ENCODE peak calls at places on chromosomes 7 and 10, in ten cellular contexts. One of them, this sample, is unnamed.

GRCh38 chr10:22997102-22997501 is 69.2 kb downstream of the ARMC3 start:
- DNase-seq in head of caudate nucleus: no peak
- DNase-seq in activated gamma-delta T cell treated with anti-CD3 and anti-CD28 coated beads, Interleukin-2, amount 50 U/mL, for 16 hours: no peak
- DNase-seq in stimulated activated naive CD8-positive, alpha-beta T cell treated with anti-CD3 and anti-CD28 coated beads, Interleukin-15, Interleukin-2, amounts not matched to agents 100 U/mL and 50 U/mL, for 24 hours: no peak
- DNase-seq in epithelial cell of esophagus: peak; percentile 37
- DNase-seq in T-helper 9 cell: no peak
- DNase-seq in endodermal cell: peak; percentile 78
- DNase-seq in Caki2: peak; percentile 7
- DNase-seq in activated CD4-positive, alpha-beta T cell treated with anti-CD3 and anti-CD28 coated beads, Interleukin-2, amount 50 U/mL, for 24 hours: no peak
- DNase-seq in stimulated activated CD4-positive, alpha-beta T cell treated with anti-CD3 and anti-CD28 coated beads, Interleukin-2, amount 100 ng/mL, for 48 hours: no peak
- DNase-seq in this sample: peak; percentile 20

GRCh38 chr10:19310121-19310520 is 261.5 kb downstream of the MALRD1 start:
- DNase-seq in epithelial cell of esophagus: peak; percentile 24
- DNase-seq in T-helper 9 cell: no peak
- DNase-seq in activated gamma-delta T cell treated with anti-CD3 and anti-CD28 coated beads, Interleukin-2, amount 50 U/mL, for 16 hours: no peak
- DNase-seq in Caki2: no peak
- DNase-seq in stimulated activated naive CD8-positive, alpha-beta T cell treated with anti-CD3 and anti-CD28 coated beads, Interleukin-15, Interleukin-2, amounts not matched to agents 100 U/mL and 50 U/mL, for 24 hours: no peak
- DNase-seq in activated CD4-positive, alpha-beta T cell treated with anti-CD3 and anti-CD28 coated beads, Interleukin-2, amount 50 U/mL, for 24 hours: no peak
- DNase-seq in head of caudate nucleus: no peak
- DNase-seq in stimulated activated CD4-positive, alpha-beta T cell treated with anti-CD3 and anti-CD28 coated beads, Interleukin-2, amount 100 ng/mL, for 48 hours: no peak
- DNase-seq in endodermal cell: no peak
- DNase-seq in this sample: no peak

GRCh38 chr10:132693676-132694075 is 92.3 kb downstream of the NKX6-2 start:
- DNase-seq in endodermal cell: no peak
- DNase-seq in stimulated activated CD4-positive, alpha-beta T cell treated with anti-CD3 and anti-CD28 coated beads, Interleukin-2, amount 100 ng/mL, for 48 hours: no peak
- DNase-seq in stimulated activated naive CD8-positive, alpha-beta T cell treated with anti-CD3 and anti-CD28 coated beads, Interleukin-15, Interleukin-2, amounts not matched to agents 100 U/mL and 50 U/mL, for 24 hours: no peak
- DNase-seq in T-helper 9 cell: no peak
- DNase-seq in Caki2: no peak
- DNase-seq in head of caudate nucleus: no peak
- DNase-seq in activated gamma-delta T cell treated with anti-CD3 and anti-CD28 coated beads, Interleukin-2, amount 50 U/mL, for 16 hours: no peak
- DNase-seq in activated CD4-positive, alpha-beta T cell treated with anti-CD3 and anti-CD28 coated beads, Interleukin-2, amount 50 U/mL, for 24 hours: no peak
- DNase-seq in epithelial cell of esophagus: no peak
- DNase-seq in this sample: no peak

GRCh38 chr7:84712326-84712725 is 474.5 kb downstream of the SEMA3D start:
- DNase-seq in T-helper 9 cell: no peak
- DNase-seq in activated gamma-delta T cell treated with anti-CD3 and anti-CD28 coated beads, Interleukin-2, amount 50 U/mL, for 16 hours: no peak
- DNase-seq in head of caudate nucleus: no peak
- DNase-seq in stimulated activated CD4-positive, alpha-beta T cell treated with anti-CD3 and anti-CD28 coated beads, Interleukin-2, amount 100 ng/mL, for 48 hours: no peak
- DNase-seq in epithelial cell of esophagus: no peak
- DNase-seq in stimulated activated naive CD8-positive, alpha-beta T cell treated with anti-CD3 and anti-CD28 coated beads, Interleukin-15, Interleukin-2, amounts not matched to agents 100 U/mL and 50 U/mL, for 24 hours: no peak
- DNase-seq in endodermal cell: no peak
- DNase-seq in Caki2: no peak
- DNase-seq in activated CD4-positive, alpha-beta T cell treated with anti-CD3 and anti-CD28 coated beads, Interleukin-2, amount 50 U/mL, for 24 hours: no peak
- DNase-seq in this sample: no peak

GRCh38 chr10:96758423-96758822 is 38.1 kb upstream of the PIK3AP1 start:
- DNase-seq in Caki2: no peak
- DNase-seq in T-helper 9 cell: no peak
- DNase-seq in stimulated activated naive CD8-positive, alpha-beta T cell treated with anti-CD3 and anti-CD28 coated beads, Interleukin-15, Interleukin-2, amounts not matched to agents 100 U/mL and 50 U/mL, for 24 hours: no peak
- DNase-seq in head of caudate nucleus: no peak
- DNase-seq in epithelial cell of esophagus: no peak
- DNase-seq in activated gamma-delta T cell treated with anti-CD3 and anti-CD28 coated beads, Interleukin-2, amount 50 U/mL, for 16 hours: no peak
- DNase-seq in endodermal cell: no peak
- DNase-seq in activated CD4-positive, alpha-beta T cell treated with anti-CD3 and anti-CD28 coated beads, Interleukin-2, amount 50 U/mL, for 24 hours: no peak
- DNase-seq in stimulated activated CD4-positive, alpha-beta T cell treated with anti-CD3 and anti-CD28 coated beads, Interleukin-2, amount 100 ng/mL, for 48 hours: no peak
- DNase-seq in this sample: no peak

GRCh38 chr7:157522954-157523353 is 186.2 kb downstream of the DNAJB6 start:
- DNase-seq in endodermal cell: peak; percentile 40
- DNase-seq in T-helper 9 cell: no peak
- DNase-seq in head of caudate nucleus: no peak
- DNase-seq in stimulated activated naive CD8-positive, alpha-beta T cell treated with anti-CD3 and anti-CD28 coated beads, Interleukin-15, Interleukin-2, amounts not matched to agents 100 U/mL and 50 U/mL, for 24 hours: no peak
- DNase-seq in Caki2: no peak
- DNase-seq in epithelial cell of esophagus: no peak
- DNase-seq in activated gamma-delta T cell treated with anti-CD3 and anti-CD28 coated beads, Interleukin-2, amount 50 U/mL, for 16 hours: no peak
- DNase-seq in activated CD4-positive, alpha-beta T cell treated with anti-CD3 and anti-CD28 coated beads, Interleukin-2, amount 50 U/mL, for 24 hours: no peak
- DNase-seq in stimulated activated CD4-positive, alpha-beta T cell treated with anti-CD3 and anti-CD28 coated beads, Interleukin-2, amount 100 ng/mL, for 48 hours: no peak
- DNase-seq in this sample: no peak

GRCh38 chr10:120347644-120348043 is 109.4 kb upstream of the PLPP4 start:
- DNase-seq in stimulated activated naive CD8-positive, alpha-beta T cell treated with anti-CD3 and anti-CD28 coated beads, Interleukin-15, Interleukin-2, amounts not matched to agents 100 U/mL and 50 U/mL, for 24 hours: no peak
- DNase-seq in activated CD4-positive, alpha-beta T cell treated with anti-CD3 and anti-CD28 coated beads, Interleukin-2, amount 50 U/mL, for 24 hours: no peak
- DNase-seq in T-helper 9 cell: no peak
- DNase-seq in epithelial cell of esophagus: no peak
- DNase-seq in endodermal cell: no peak
- DNase-seq in stimulated activated CD4-positive, alpha-beta T cell treated with anti-CD3 and anti-CD28 coated beads, Interleukin-2, amount 100 ng/mL, for 48 hours: no peak
- DNase-seq in head of caudate nucleus: no peak
- DNase-seq in Caki2: no peak
- DNase-seq in activated gamma-delta T cell treated with anti-CD3 and anti-CD28 coated beads, Interleukin-2, amount 50 U/mL, for 16 hours: no peak
- DNase-seq in this sample: no peak

GRCh38 chr7:86437951-86438450 is 205.7 kb upstream of the GRM3 start:
- DNase-seq in stimulated activated CD4-positive, alpha-beta T cell treated with anti-CD3 and anti-CD28 coated beads, Interleukin-2, amount 100 ng/mL, for 48 hours: no peak
- DNase-seq in activated CD4-positive, alpha-beta T cell treated with anti-CD3 and anti-CD28 coated beads, Interleukin-2, amount 50 U/mL, for 24 hours: no peak
- DNase-seq in T-helper 9 cell: no peak
- DNase-seq in activated gamma-delta T cell treated with anti-CD3 and anti-CD28 coated beads, Interleukin-2, amount 50 U/mL, for 16 hours: no peak
- DNase-seq in Caki2: no peak
- DNase-seq in epithelial cell of esophagus: no peak
- DNase-seq in endodermal cell: no peak
- DNase-seq in head of caudate nucleus: no peak
- DNase-seq in stimulated activated naive CD8-positive, alpha-beta T cell treated with anti-CD3 and anti-CD28 coated beads, Interleukin-15, Interleukin-2, amounts not matched to agents 100 U/mL and 50 U/mL, for 24 hours: no peak
- DNase-seq in this sample: no peak

GRCh38 chr7:2037301-2037804 is 195.4 kb downstream of the MAD1L1 start:
- DNase-seq in head of caudate nucleus: no peak
- DNase-seq in Caki2: no peak
- DNase-seq in activated CD4-positive, alpha-beta T cell treated with anti-CD3 and anti-CD28 coated beads, Interleukin-2, amount 50 U/mL, for 24 hours: no peak
- DNase-seq in activated gamma-delta T cell treated with anti-CD3 and anti-CD28 coated beads, Interleukin-2, amount 50 U/mL, for 16 hours: no peak
- DNase-seq in stimulated activated naive CD8-positive, alpha-beta T cell treated with anti-CD3 and anti-CD28 coated beads, Interleukin-15, Interleukin-2, amounts not matched to agents 100 U/mL and 50 U/mL, for 24 hours: peak; percentile 53
- DNase-seq in endodermal cell: no peak
- DNase-seq in T-helper 9 cell: no peak
- DNase-seq in epithelial cell of esophagus: no peak
- DNase-seq in stimulated activated CD4-positive, alpha-beta T cell treated with anti-CD3 and anti-CD28 coated beads, Interleukin-2, amount 100 ng/mL, for 48 hours: no peak
- DNase-seq in this sample: no peak

GRCh38 chr10:104325436-104326430 is 12.5 kb downstream of the ITPRIP start:
- DNase-seq in epithelial cell of esophagus: no peak
- DNase-seq in activated gamma-delta T cell treated with anti-CD3 and anti-CD28 coated beads, Interleukin-2, amount 50 U/mL, for 16 hours: no peak
- DNase-seq in head of caudate nucleus: no peak
- DNase-seq in stimulated activated naive CD8-positive, alpha-beta T cell treated with anti-CD3 and anti-CD28 coated beads, Interleukin-15, Interleukin-2, amounts not matched to agents 100 U/mL and 50 U/mL, for 24 hours: no peak
- DNase-seq in stimulated activated CD4-positive, alpha-beta T cell treated with anti-CD3 and anti-CD28 coated beads, Interleukin-2, amount 100 ng/mL, for 48 hours: no peak
- DNase-seq in Caki2: no peak
- DNase-seq in activated CD4-positive, alpha-beta T cell treated with anti-CD3 and anti-CD28 coated beads, Interleukin-2, amount 50 U/mL, for 24 hours: no peak
- DNase-seq in T-helper 9 cell: no peak
- DNase-seq in endodermal cell: no peak
- DNase-seq in this sample: no peak

GRCh38 chr7:81725496-81726117 is 44.2 kb downstream of the HGF start:
- DNase-seq in activated CD4-positive, alpha-beta T cell treated with anti-CD3 and anti-CD28 coated beads, Interleukin-2, amount 50 U/mL, for 24 hours: no peak
- DNase-seq in activated gamma-delta T cell treated with anti-CD3 and anti-CD28 coated beads, Interleukin-2, amount 50 U/mL, for 16 hours: no peak
- DNase-seq in epithelial cell of esophagus: no peak
- DNase-seq in Caki2: no peak
- DNase-seq in endodermal cell: no peak
- DNase-seq in T-helper 9 cell: no peak
- DNase-seq in stimulated activated CD4-positive, alpha-beta T cell treated with anti-CD3 and anti-CD28 coated beads, Interleukin-2, amount 100 ng/mL, for 48 hours: no peak
- DNase-seq in stimulated activated naive CD8-positive, alpha-beta T cell treated with anti-CD3 and anti-CD28 coated beads, Interleukin-15, Interleukin-2, amounts not matched to agents 100 U/mL and 50 U/mL, for 24 hours: no peak
- DNase-seq in head of caudate nucleus: no peak
- DNase-seq in this sample: no peak

GRCh38 chr10:115005771-115006170 is 67.8 kb downstream of the TRUB1 start:
- DNase-seq in head of caudate nucleus: no peak
- DNase-seq in stimulated activated naive CD8-positive, alpha-beta T cell treated with anti-CD3 and anti-CD28 coated beads, Interleukin-15, Interleukin-2, amounts not matched to agents 100 U/mL and 50 U/mL, for 24 hours: no peak
- DNase-seq in activated gamma-delta T cell treated with anti-CD3 and anti-CD28 coated beads, Interleukin-2, amount 50 U/mL, for 16 hours: no peak
- DNase-seq in Caki2: no peak
- DNase-seq in T-helper 9 cell: no peak
- DNase-seq in endodermal cell: no peak
- DNase-seq in activated CD4-positive, alpha-beta T cell treated with anti-CD3 and anti-CD28 coated beads, Interleukin-2, amount 50 U/mL, for 24 hours: no peak
- DNase-seq in epithelial cell of esophagus: no peak
- DNase-seq in stimulated activated CD4-positive, alpha-beta T cell treated with anti-CD3 and anti-CD28 coated beads, Interleukin-2, amount 100 ng/mL, for 48 hours: no peak
- DNase-seq in this sample: no peak

GRCh38 chr7:91565499-91566331 is 301.5 kb downstream of the FZD1 start:
- DNase-seq in stimulated activated naive CD8-positive, alpha-beta T cell treated with anti-CD3 and anti-CD28 coated beads, Interleukin-15, Interleukin-2, amounts not matched to agents 100 U/mL and 50 U/mL, for 24 hours: no peak
- DNase-seq in activated gamma-delta T cell treated with anti-CD3 and anti-CD28 coated beads, Interleukin-2, amount 50 U/mL, for 16 hours: no peak
- DNase-seq in endodermal cell: no peak
- DNase-seq in head of caudate nucleus: no peak
- DNase-seq in T-helper 9 cell: no peak
- DNase-seq in epithelial cell of esophagus: peak; percentile 13
- DNase-seq in stimulated activated CD4-positive, alpha-beta T cell treated with anti-CD3 and anti-CD28 coated beads, Interleukin-2, amount 100 ng/mL, for 48 hours: no peak
- DNase-seq in activated CD4-positive, alpha-beta T cell treated with anti-CD3 and anti-CD28 coated beads, Interleukin-2, amount 50 U/mL, for 24 hours: no peak
- DNase-seq in Caki2: no peak
- DNase-seq in this sample: no peak

GRCh38 chr10:100370976-100371706 is 24.1 kb downstream of the SCD start:
- DNase-seq in stimulated activated naive CD8-positive, alpha-beta T cell treated with anti-CD3 and anti-CD28 coated beads, Interleukin-15, Interleukin-2, amounts not matched to agents 100 U/mL and 50 U/mL, for 24 hours: peak; percentile 81
- DNase-seq in epithelial cell of esophagus: peak; percentile 84
- DNase-seq in stimulated activated CD4-positive, alpha-beta T cell treated with anti-CD3 and anti-CD28 coated beads, Interleukin-2, amount 100 ng/mL, for 48 hours: peak; percentile 48
- DNase-seq in head of caudate nucleus: peak; percentile 82
- DNase-seq in Caki2: peak; percentile 90
- DNase-seq in endodermal cell: peak; percentile 92
- DNase-seq in activated CD4-positive, alpha-beta T cell treated with anti-CD3 and anti-CD28 coated beads, Interleukin-2, amount 50 U/mL, for 24 hours: peak; percentile 30
- DNase-seq in T-helper 9 cell: peak; percentile 42
- DNase-seq in activated gamma-delta T cell treated with anti-CD3 and anti-CD28 coated beads, Interleukin-2, amount 50 U/mL, for 16 hours: peak; percentile 32
- DNase-seq in this sample: peak; percentile 95

GRCh38 chr7:151696738-151697514 is 177.2 kb upstream of the RHEB start:
- DNase-seq in stimulated activated naive CD8-positive, alpha-beta T cell treated with anti-CD3 and anti-CD28 coated beads, Interleukin-15, Interleukin-2, amounts not matched to agents 100 U/mL and 50 U/mL, for 24 hours: no peak
- DNase-seq in endodermal cell: peak; percentile 81
- DNase-seq in epithelial cell of esophagus: peak; percentile 58
- DNase-seq in T-helper 9 cell: no peak
- DNase-seq in head of caudate nucleus: no peak
- DNase-seq in Caki2: peak; percentile 44
- DNase-seq in activated gamma-delta T cell treated with anti-CD3 and anti-CD28 coated beads, Interleukin-2, amount 50 U/mL, for 16 hours: no peak
- DNase-seq in activated CD4-positive, alpha-beta T cell treated with anti-CD3 and anti-CD28 coated beads, Interleukin-2, amount 50 U/mL, for 24 hours: no peak
- DNase-seq in stimulated activated CD4-positive, alpha-beta T cell treated with anti-CD3 and anti-CD28 coated beads, Interleukin-2, amount 100 ng/mL, for 48 hours: no peak
- DNase-seq in this sample: peak; percentile 68

GRCh38 chr7:151597541-151597940 is 77.8 kb upstream of the RHEB start:
- DNase-seq in endodermal cell: no peak
- DNase-seq in head of caudate nucleus: no peak
- DNase-seq in stimulated activated CD4-positive, alpha-beta T cell treated with anti-CD3 and anti-CD28 coated beads, Interleukin-2, amount 100 ng/mL, for 48 hours: no peak
- DNase-seq in epithelial cell of esophagus: no peak
- DNase-seq in T-helper 9 cell: no peak
- DNase-seq in stimulated activated naive CD8-positive, alpha-beta T cell treated with anti-CD3 and anti-CD28 coated beads, Interleukin-15, Interleukin-2, amounts not matched to agents 100 U/mL and 50 U/mL, for 24 hours: no peak
- DNase-seq in activated CD4-positive, alpha-beta T cell treated with anti-CD3 and anti-CD28 coated beads, Interleukin-2, amount 50 U/mL, for 24 hours: no peak
- DNase-seq in Caki2: no peak
- DNase-seq in activated gamma-delta T cell treated with anti-CD3 and anti-CD28 coated beads, Interleukin-2, amount 50 U/mL, for 16 hours: no peak
- DNase-seq in this sample: no peak

GRCh38 chr7:78873117-78873516 is 580.4 kb downstream of the MAGI2 start:
- DNase-seq in Caki2: no peak
- DNase-seq in endodermal cell: peak; percentile 80
- DNase-seq in epithelial cell of esophagus: no peak
- DNase-seq in activated gamma-delta T cell treated with anti-CD3 and anti-CD28 coated beads, Interleukin-2, amount 50 U/mL, for 16 hours: no peak
- DNase-seq in stimulated activated CD4-positive, alpha-beta T cell treated with anti-CD3 and anti-CD28 coated beads, Interleukin-2, amount 100 ng/mL, for 48 hours: no peak
- DNase-seq in head of caudate nucleus: no peak
- DNase-seq in activated CD4-positive, alpha-beta T cell treated with anti-CD3 and anti-CD28 coated beads, Interleukin-2, amount 50 U/mL, for 24 hours: no peak
- DNase-seq in stimulated activated naive CD8-positive, alpha-beta T cell treated with anti-CD3 and anti-CD28 coated beads, Interleukin-15, Interleukin-2, amounts not matched to agents 100 U/mL and 50 U/mL, for 24 hours: no peak
- DNase-seq in T-helper 9 cell: no peak
- DNase-seq in this sample: no peak

GRCh38 chr10:33963656-33964175 is 629.2 kb upstream of the NRP1 start:
- DNase-seq in epithelial cell of esophagus: no peak
- DNase-seq in stimulated activated CD4-positive, alpha-beta T cell treated with anti-CD3 and anti-CD28 coated beads, Interleukin-2, amount 100 ng/mL, for 48 hours: no peak
- DNase-seq in stimulated activated naive CD8-positive, alpha-beta T cell treated with anti-CD3 and anti-CD28 coated beads, Interleukin-15, Interleukin-2, amounts not matched to agents 100 U/mL and 50 U/mL, for 24 hours: no peak
- DNase-seq in head of caudate nucleus: no peak
- DNase-seq in activated CD4-positive, alpha-beta T cell treated with anti-CD3 and anti-CD28 coated beads, Interleukin-2, amount 50 U/mL, for 24 hours: no peak
- DNase-seq in Caki2: no peak
- DNase-seq in T-helper 9 cell: no peak
- DNase-seq in endodermal cell: no peak
- DNase-seq in activated gamma-delta T cell treated with anti-CD3 and anti-CD28 coated beads, Interleukin-2, amount 50 U/mL, for 16 hours: no peak
- DNase-seq in this sample: no peak

GRCh38 chr7:82445226-82445625 is 1.6 kb upstream of the CACNA2D1 start:
- DNase-seq in endodermal cell: peak; percentile 61
- DNase-seq in head of caudate nucleus: no peak
- DNase-seq in epithelial cell of esophagus: no peak
- DNase-seq in activated gamma-delta T cell treated with anti-CD3 and anti-CD28 coated beads, Interleukin-2, amount 50 U/mL, for 16 hours: no peak
- DNase-seq in activated CD4-positive, alpha-beta T cell treated with anti-CD3 and anti-CD28 coated beads, Interleukin-2, amount 50 U/mL, for 24 hours: no peak
- DNase-seq in T-helper 9 cell: no peak
- DNase-seq in stimulated activated naive CD8-positive, alpha-beta T cell treated with anti-CD3 and anti-CD28 coated beads, Interleukin-15, Interleukin-2, amounts not matched to agents 100 U/mL and 50 U/mL, for 24 hours: no peak
- DNase-seq in Caki2: no peak
- DNase-seq in stimulated activated CD4-positive, alpha-beta T cell treated with anti-CD3 and anti-CD28 coated beads, Interleukin-2, amount 100 ng/mL, for 48 hours: no peak
- DNase-seq in this sample: no peak

GRCh38 chr10:60878224-60878623 is 65.8 kb downstream of the RHOBTB1 start:
- DNase-seq in T-helper 9 cell: no peak
- DNase-seq in endodermal cell: no peak
- DNase-seq in activated gamma-delta T cell treated with anti-CD3 and anti-CD28 coated beads, Interleukin-2, amount 50 U/mL, for 16 hours: no peak
- DNase-seq in stimulated activated naive CD8-positive, alpha-beta T cell treated with anti-CD3 and anti-CD28 coated beads, Interleukin-15, Interleukin-2, amounts not matched to agents 100 U/mL and 50 U/mL, for 24 hours: no peak
- DNase-seq in activated CD4-positive, alpha-beta T cell treated with anti-CD3 and anti-CD28 coated beads, Interleukin-2, amount 50 U/mL, for 24 hours: no peak
- DNase-seq in stimulated activated CD4-positive, alpha-beta T cell treated with anti-CD3 and anti-CD28 coated beads, Interleukin-2, amount 100 ng/mL, for 48 hours: no peak
- DNase-seq in epithelial cell of esophagus: peak; percentile 54
- DNase-seq in head of caudate nucleus: no peak
- DNase-seq in Caki2: no peak
- DNase-seq in this sample: no peak

GRCh38 chr7:155839461-155839860 is 27.2 kb upstream of the SHH start:
- DNase-seq in endodermal cell: no peak
- DNase-seq in Caki2: no peak
- DNase-seq in stimulated activated naive CD8-positive, alpha-beta T cell treated with anti-CD3 and anti-CD28 coated beads, Interleukin-15, Interleukin-2, amounts not matched to agents 100 U/mL and 50 U/mL, for 24 hours: no peak
- DNase-seq in activated gamma-delta T cell treated with anti-CD3 and anti-CD28 coated beads, Interleukin-2, amount 50 U/mL, for 16 hours: no peak
- DNase-seq in head of caudate nucleus: no peak
- DNase-seq in stimulated activated CD4-positive, alpha-beta T cell treated with anti-CD3 and anti-CD28 coated beads, Interleukin-2, amount 100 ng/mL, for 48 hours: no peak
- DNase-seq in T-helper 9 cell: no peak
- DNase-seq in activated CD4-positive, alpha-beta T cell treated with anti-CD3 and anti-CD28 coated beads, Interleukin-2, amount 50 U/mL, for 24 hours: no peak
- DNase-seq in epithelial cell of esophagus: no peak
- DNase-seq in this sample: no peak

GRCh38 chr7:44755698-44756627 is 7.3 kb downstream of the ZMIZ2 start:
- DNase-seq in endodermal cell: no peak
- DNase-seq in T-helper 9 cell: no peak
- DNase-seq in head of caudate nucleus: no peak
- DNase-seq in stimulated activated CD4-positive, alpha-beta T cell treated with anti-CD3 and anti-CD28 coated beads, Interleukin-2, amount 100 ng/mL, for 48 hours: no peak
- DNase-seq in activated CD4-positive, alpha-beta T cell treated with anti-CD3 and anti-CD28 coated beads, Interleukin-2, amount 50 U/mL, for 24 hours: no peak
- DNase-seq in Caki2: no peak
- DNase-seq in epithelial cell of esophagus: no peak
- DNase-seq in stimulated activated naive CD8-positive, alpha-beta T cell treated with anti-CD3 and anti-CD28 coated beads, Interleukin-15, Interleukin-2, amounts not matched to agents 100 U/mL and 50 U/mL, for 24 hours: no peak
- DNase-seq in activated gamma-delta T cell treated with anti-CD3 and anti-CD28 coated beads, Interleukin-2, amount 50 U/mL, for 16 hours: no peak
- DNase-seq in this sample: no peak

GRCh38 chr7:99027841-99028240 is 116.1 kb downstream of the SMURF1 start:
- DNase-seq in stimulated activated naive CD8-positive, alpha-beta T cell treated with anti-CD3 and anti-CD28 coated beads, Interleukin-15, Interleukin-2, amounts not matched to agents 100 U/mL and 50 U/mL, for 24 hours: no peak
- DNase-seq in epithelial cell of esophagus: no peak
- DNase-seq in activated gamma-delta T cell treated with anti-CD3 and anti-CD28 coated beads, Interleukin-2, amount 50 U/mL, for 16 hours: no peak
- DNase-seq in stimulated activated CD4-positive, alpha-beta T cell treated with anti-CD3 and anti-CD28 coated beads, Interleukin-2, amount 100 ng/mL, for 48 hours: no peak
- DNase-seq in T-helper 9 cell: no peak
- DNase-seq in head of caudate nucleus: no peak
- DNase-seq in endodermal cell: no peak
- DNase-seq in activated CD4-positive, alpha-beta T cell treated with anti-CD3 and anti-CD28 coated beads, Interleukin-2, amount 50 U/mL, for 24 hours: no peak
- DNase-seq in Caki2: no peak
- DNase-seq in this sample: no peak

GRCh38 chr7:20797174-20798080 is 10.7 kb upstream of the SP8 start:
- DNase-seq in activated CD4-positive, alpha-beta T cell treated with anti-CD3 and anti-CD28 coated beads, Interleukin-2, amount 50 U/mL, for 24 hours: no peak
- DNase-seq in activated gamma-delta T cell treated with anti-CD3 and anti-CD28 coated beads, Interleukin-2, amount 50 U/mL, for 16 hours: no peak
- DNase-seq in T-helper 9 cell: no peak
- DNase-seq in head of caudate nucleus: no peak
- DNase-seq in stimulated activated CD4-positive, alpha-beta T cell treated with anti-CD3 and anti-CD28 coated beads, Interleukin-2, amount 100 ng/mL, for 48 hours: no peak
- DNase-seq in endodermal cell: peak; percentile 89
- DNase-seq in stimulated activated naive CD8-positive, alpha-beta T cell treated with anti-CD3 and anti-CD28 coated beads, Interleukin-15, Interleukin-2, amounts not matched to agents 100 U/mL and 50 U/mL, for 24 hours: no peak
- DNase-seq in epithelial cell of esophagus: no peak
- DNase-seq in Caki2: peak; percentile 77
- DNase-seq in this sample: peak; percentile 48

GRCh38 chr7:76343294-76343930 is 15.4 kb downstream of the YWHAG start:
- DNase-seq in stimulated activated naive CD8-positive, alpha-beta T cell treated with anti-CD3 and anti-CD28 coated beads, Interleukin-15, Interleukin-2, amounts not matched to agents 100 U/mL and 50 U/mL, for 24 hours: no peak
- DNase-seq in stimulated activated CD4-positive, alpha-beta T cell treated with anti-CD3 and anti-CD28 coated beads, Interleukin-2, amount 100 ng/mL, for 48 hours: no peak
- DNase-seq in epithelial cell of esophagus: peak; percentile 74
- DNase-seq in Caki2: no peak
- DNase-seq in T-helper 9 cell: no peak
- DNase-seq in activated CD4-positive, alpha-beta T cell treated with anti-CD3 and anti-CD28 coated beads, Interleukin-2, amount 50 U/mL, for 24 hours: no peak
- DNase-seq in head of caudate nucleus: no peak
- DNase-seq in endodermal cell: no peak
- DNase-seq in activated gamma-delta T cell treated with anti-CD3 and anti-CD28 coated beads, Interleukin-2, amount 50 U/mL, for 16 hours: no peak
- DNase-seq in this sample: no peak

GRCh38 chr10:73119457-73119856 is 9.2 kb downstream of the NUDT13 start:
- DNase-seq in endodermal cell: no peak
- DNase-seq in head of caudate nucleus: no peak
- DNase-seq in epithelial cell of esophagus: peak; percentile 20
- DNase-seq in Caki2: no peak
- DNase-seq in activated CD4-positive, alpha-beta T cell treated with anti-CD3 and anti-CD28 coated beads, Interleukin-2, amount 50 U/mL, for 24 hours: no peak
- DNase-seq in stimulated activated CD4-positive, alpha-beta T cell treated with anti-CD3 and anti-CD28 coated beads, Interleukin-2, amount 100 ng/mL, for 48 hours: no peak
- DNase-seq in T-helper 9 cell: no peak
- DNase-seq in activated gamma-delta T cell treated with anti-CD3 and anti-CD28 coated beads, Interleukin-2, amount 50 U/mL, for 16 hours: no peak
- DNase-seq in stimulated activated naive CD8-positive, alpha-beta T cell treated with anti-CD3 and anti-CD28 coated beads, Interleukin-15, Interleukin-2, amounts not matched to agents 100 U/mL and 50 U/mL, for 24 hours: no peak
- DNase-seq in this sample: no peak

GRCh38 chr7:47901542-47901941 is 46.7 kb downstream of the PKD1L1 start:
- DNase-seq in T-helper 9 cell: no peak
- DNase-seq in activated CD4-positive, alpha-beta T cell treated with anti-CD3 and anti-CD28 coated beads, Interleukin-2, amount 50 U/mL, for 24 hours: no peak
- DNase-seq in epithelial cell of esophagus: no peak
- DNase-seq in endodermal cell: no peak
- DNase-seq in stimulated activated CD4-positive, alpha-beta T cell treated with anti-CD3 and anti-CD28 coated beads, Interleukin-2, amount 100 ng/mL, for 48 hours: no peak
- DNase-seq in Caki2: no peak
- DNase-seq in head of caudate nucleus: no peak
- DNase-seq in activated gamma-delta T cell treated with anti-CD3 and anti-CD28 coated beads, Interleukin-2, amount 50 U/mL, for 16 hours: no peak
- DNase-seq in stimulated activated naive CD8-positive, alpha-beta T cell treated with anti-CD3 and anti-CD28 coated beads, Interleukin-15, Interleukin-2, amounts not matched to agents 100 U/mL and 50 U/mL, for 24 hours: no peak
- DNase-seq in this sample: no peak

This sample was measured in HT-29.